ENCODE peak calls at places on chromosomes 3 and 15, in seven cellular contexts. One of them, this sample, is unnamed.

GRCh38 chr15:61084944-61085367 is 144.1 kb downstream of the RORA start:
- DNase-seq in stimulated activated CD8-positive, alpha-beta memory T cell treated with anti-CD3 and anti-CD28 coated beads, Interleukin-4, amount 100 ng/mL, for 24 hours: no peak
- DNase-seq in amygdala: no peak
- DNase-seq in CD14-positive monocyte: no peak
- DNase-seq in smooth muscle cell of the brain vasculature: no peak
- DNase-seq in HS-5: no peak
- DNase-seq in aorta: no peak
- DNase-seq in this sample: peak; percentile 94

GRCh38 chr3:64651791-64652241 is 36.0 kb downstream of the ADAMTS9 start:
- DNase-seq in CD14-positive monocyte: no peak
- DNase-seq in smooth muscle cell of the brain vasculature: no peak
- DNase-seq in stimulated activated CD8-positive, alpha-beta memory T cell treated with anti-CD3 and anti-CD28 coated beads, Interleukin-4, amount 100 ng/mL, for 24 hours: no peak
- DNase-seq in HS-5: no peak
- DNase-seq in amygdala: no peak
- DNase-seq in aorta: no peak
- DNase-seq in this sample: no peak

GRCh38 chr3:170145278-170145677 is 36.3 kb downstream of the PHC3 start:
- DNase-seq in stimulated activated CD8-positive, alpha-beta memory T cell treated with anti-CD3 and anti-CD28 coated beads, Interleukin-4, amount 100 ng/mL, for 24 hours: no peak
- DNase-seq in smooth muscle cell of the brain vasculature: no peak
- DNase-seq in aorta: no peak
- DNase-seq in CD14-positive monocyte: no peak
- DNase-seq in amygdala: no peak
- DNase-seq in HS-5: no peak
- DNase-seq in this sample: no peak

GRCh38 chr15:38038659-38039442 is 104.4 kb downstream of the TMCO5A start:
- DNase-seq in aorta: no peak
- DNase-seq in stimulated activated CD8-positive, alpha-beta memory T cell treated with anti-CD3 and anti-CD28 coated beads, Interleukin-4, amount 100 ng/mL, for 24 hours: no peak
- DNase-seq in amygdala: no peak
- DNase-seq in HS-5: peak; percentile 87
- DNase-seq in CD14-positive monocyte: no peak
- DNase-seq in smooth muscle cell of the brain vasculature: no peak
- DNase-seq in this sample: no peak

GRCh38 chr3:150335631-150336030 is 72.5 kb upstream of the TSC22D2 start:
- DNase-seq in amygdala: no peak
- DNase-seq in smooth muscle cell of the brain vasculature: no peak
- DNase-seq in CD14-positive monocyte: no peak
- DNase-seq in aorta: no peak
- DNase-seq in HS-5: no peak
- DNase-seq in stimulated activated CD8-positive, alpha-beta memory T cell treated with anti-CD3 and anti-CD28 coated beads, Interleukin-4, amount 100 ng/mL, for 24 hours: no peak
- DNase-seq in this sample: no peak

GRCh38 chr3:126158912-126159227 is 21.5 kb downstream of the ALDH1L1 start:
- DNase-seq in stimulated activated CD8-positive, alpha-beta memory T cell treated with anti-CD3 and anti-CD28 coated beads, Interleukin-4, amount 100 ng/mL, for 24 hours: no peak
- DNase-seq in CD14-positive monocyte: no peak
- DNase-seq in aorta: no peak
- DNase-seq in HS-5: no peak
- DNase-seq in amygdala: no peak
- DNase-seq in smooth muscle cell of the brain vasculature: no peak
- DNase-seq in this sample: no peak

GRCh38 chr3:129618901-129619671 is 12.6 kb upstream of the PLXND1 start:
- DNase-seq in aorta: peak; percentile 74
- DNase-seq in amygdala: no peak
- DNase-seq in smooth muscle cell of the brain vasculature: no peak
- DNase-seq in stimulated activated CD8-positive, alpha-beta memory T cell treated with anti-CD3 and anti-CD28 coated beads, Interleukin-4, amount 100 ng/mL, for 24 hours: no peak
- DNase-seq in HS-5: no peak
- DNase-seq in CD14-positive monocyte: no peak
- DNase-seq in this sample: no peak

GRCh38 chr3:169104972-169105371 is 558.5 kb downstream of the MECOM start:
- DNase-seq in CD14-positive monocyte: no peak
- DNase-seq in aorta: no peak
- DNase-seq in amygdala: no peak
- DNase-seq in HS-5: no peak
- DNase-seq in stimulated activated CD8-positive, alpha-beta memory T cell treated with anti-CD3 and anti-CD28 coated beads, Interleukin-4, amount 100 ng/mL, for 24 hours: no peak
- DNase-seq in smooth muscle cell of the brain vasculature: no peak
- DNase-seq in this sample: no peak

GRCh38 chr3:52126500-52126899 is 27.7 kb downstream of the POC1A start:
- DNase-seq in amygdala: no peak
- DNase-seq in CD14-positive monocyte: no peak
- DNase-seq in stimulated activated CD8-positive, alpha-beta memory T cell treated with anti-CD3 and anti-CD28 coated beads, Interleukin-4, amount 100 ng/mL, for 24 hours: no peak
- DNase-seq in HS-5: no peak
- DNase-seq in smooth muscle cell of the brain vasculature: no peak
- DNase-seq in aorta: peak; percentile 58
- DNase-seq in this sample: no peak

GRCh38 chr3:179955798-179956197 is 80.9 kb downstream of the PEX5L start:
- DNase-seq in aorta: no peak
- DNase-seq in amygdala: no peak
- DNase-seq in smooth muscle cell of the brain vasculature: no peak
- DNase-seq in HS-5: no peak
- DNase-seq in stimulated activated CD8-positive, alpha-beta memory T cell treated with anti-CD3 and anti-CD28 coated beads, Interleukin-4, amount 100 ng/mL, for 24 hours: no peak
- DNase-seq in CD14-positive monocyte: no peak
- DNase-seq in this sample: peak; percentile 70

GRCh38 chr3:8665407-8665896 is 20.9 kb upstream of the SSUH2 start:
- DNase-seq in stimulated activated CD8-positive, alpha-beta memory T cell treated with anti-CD3 and anti-CD28 coated beads, Interleukin-4, amount 100 ng/mL, for 24 hours: no peak
- DNase-seq in smooth muscle cell of the brain vasculature: no peak
- DNase-seq in aorta: no peak
- DNase-seq in HS-5: no peak
- DNase-seq in CD14-positive monocyte: no peak
- DNase-seq in amygdala: no peak
- DNase-seq in this sample: no peak

GRCh38 chr3:197525706-197526105 is 30.1 kb downstream of the BDH1 start:
- DNase-seq in aorta: no peak
- DNase-seq in stimulated activated CD8-positive, alpha-beta memory T cell treated with anti-CD3 and anti-CD28 coated beads, Interleukin-4, amount 100 ng/mL, for 24 hours: no peak
- DNase-seq in smooth muscle cell of the brain vasculature: no peak
- DNase-seq in amygdala: no peak
- DNase-seq in HS-5: no peak
- DNase-seq in CD14-positive monocyte: no peak
- DNase-seq in this sample: no peak

GRCh38 chr15:31455499-31455898 is 128.9 kb downstream of the KLF13 start:
- DNase-seq in smooth muscle cell of the brain vasculature: no peak
- DNase-seq in aorta: no peak
- DNase-seq in stimulated activated CD8-positive, alpha-beta memory T cell treated with anti-CD3 and anti-CD28 coated beads, Interleukin-4, amount 100 ng/mL, for 24 hours: no peak
- DNase-seq in amygdala: no peak
- DNase-seq in CD14-positive monocyte: no peak
- DNase-seq in HS-5: no peak
- DNase-seq in this sample: no peak

GRCh38 chr15:38793181-38793580 is 228.6 kb upstream of the RASGRP1 start:
- DNase-seq in amygdala: no peak
- DNase-seq in stimulated activated CD8-positive, alpha-beta memory T cell treated with anti-CD3 and anti-CD28 coated beads, Interleukin-4, amount 100 ng/mL, for 24 hours: no peak
- DNase-seq in HS-5: no peak
- DNase-seq in CD14-positive monocyte: no peak
- DNase-seq in aorta: no peak
- DNase-seq in smooth muscle cell of the brain vasculature: no peak
- DNase-seq in this sample: no peak

GRCh38 chr15:73900129-73900712 is 26.0 kb upstream of the LOXL1 start:
- DNase-seq in CD14-positive monocyte: no peak
- DNase-seq in stimulated activated CD8-positive, alpha-beta memory T cell treated with anti-CD3 and anti-CD28 coated beads, Interleukin-4, amount 100 ng/mL, for 24 hours: no peak
- DNase-seq in aorta: no peak
- DNase-seq in amygdala: no peak
- DNase-seq in HS-5: no peak
- DNase-seq in smooth muscle cell of the brain vasculature: no peak
- DNase-seq in this sample: peak; percentile 57

GRCh38 chr3:48414376-48415250 is 15.3 kb downstream of the PLXNB1 start:
- DNase-seq in aorta: peak; percentile 75
- DNase-seq in stimulated activated CD8-positive, alpha-beta memory T cell treated with anti-CD3 and anti-CD28 coated beads, Interleukin-4, amount 100 ng/mL, for 24 hours: no peak
- DNase-seq in amygdala: no peak
- DNase-seq in CD14-positive monocyte: peak; percentile 40
- DNase-seq in HS-5: no peak
- DNase-seq in smooth muscle cell of the brain vasculature: no peak
- DNase-seq in this sample: no peak

GRCh38 chr15:91855684-91856553 is 2.4 kb downstream of the SLCO3A1 start:
- DNase-seq in CD14-positive monocyte: no peak
- DNase-seq in aorta: no peak
- DNase-seq in stimulated activated CD8-positive, alpha-beta memory T cell treated with anti-CD3 and anti-CD28 coated beads, Interleukin-4, amount 100 ng/mL, for 24 hours: no peak
- DNase-seq in HS-5: no peak
- DNase-seq in amygdala: no peak
- DNase-seq in smooth muscle cell of the brain vasculature: no peak
- DNase-seq in this sample: peak; percentile 82

GRCh38 chr3:157785071-157785826 is 282.0 kb upstream of the VEPH1 start:
- DNase-seq in amygdala: no peak
- DNase-seq in HS-5: peak; percentile 87
- DNase-seq in CD14-positive monocyte: no peak
- DNase-seq in aorta: no peak
- DNase-seq in stimulated activated CD8-positive, alpha-beta memory T cell treated with anti-CD3 and anti-CD28 coated beads, Interleukin-4, amount 100 ng/mL, for 24 hours: no peak
- DNase-seq in smooth muscle cell of the brain vasculature: peak; percentile 45
- DNase-seq in this sample: no peak

GRCh38 chr3:71562938-71563337 is 20.6 kb downstream of the FOXP1 start:
- DNase-seq in HS-5: no peak
- DNase-seq in CD14-positive monocyte: no peak
- DNase-seq in aorta: no peak
- DNase-seq in stimulated activated CD8-positive, alpha-beta memory T cell treated with anti-CD3 and anti-CD28 coated beads, Interleukin-4, amount 100 ng/mL, for 24 hours: no peak
- DNase-seq in amygdala: no peak
- DNase-seq in smooth muscle cell of the brain vasculature: no peak
- DNase-seq in this sample: no peak

GRCh38 chr3:54822206-54822605 is 105.7 kb downstream of the LRTM1 start:
- DNase-seq in aorta: no peak
- DNase-seq in smooth muscle cell of the brain vasculature: peak; percentile 7
- DNase-seq in CD14-positive monocyte: no peak
- DNase-seq in amygdala: no peak
- DNase-seq in stimulated activated CD8-positive, alpha-beta memory T cell treated with anti-CD3 and anti-CD28 coated beads, Interleukin-4, amount 100 ng/mL, for 24 hours: no peak
- DNase-seq in HS-5: no peak
- DNase-seq in this sample: no peak

GRCh38 chr3:43214616-43215015 is 71.7 kb upstream of the SNRK start:
- DNase-seq in amygdala: no peak
- DNase-seq in CD14-positive monocyte: no peak
- DNase-seq in HS-5: no peak
- DNase-seq in stimulated activated CD8-positive, alpha-beta memory T cell treated with anti-CD3 and anti-CD28 coated beads, Interleukin-4, amount 100 ng/mL, for 24 hours: no peak
- DNase-seq in smooth muscle cell of the brain vasculature: no peak
- DNase-seq in aorta: no peak
- DNase-seq in this sample: no peak

GRCh38 chr3:45321607-45322391 is 66.6 kb upstream of the LARS2 start:
- DNase-seq in aorta: no peak
- DNase-seq in HS-5: no peak
- DNase-seq in smooth muscle cell of the brain vasculature: no peak
- DNase-seq in stimulated activated CD8-positive, alpha-beta memory T cell treated with anti-CD3 and anti-CD28 coated beads, Interleukin-4, amount 100 ng/mL, for 24 hours: no peak
- DNase-seq in CD14-positive monocyte: no peak
- DNase-seq in amygdala: no peak
- DNase-seq in this sample: peak; percentile 13

GRCh38 chr3:156298938-156299337 is 178.6 kb downstream of the KCNAB1 start:
- DNase-seq in amygdala: no peak
- DNase-seq in smooth muscle cell of the brain vasculature: no peak
- DNase-seq in CD14-positive monocyte: no peak
- DNase-seq in aorta: no peak
- DNase-seq in HS-5: no peak
- DNase-seq in stimulated activated CD8-positive, alpha-beta memory T cell treated with anti-CD3 and anti-CD28 coated beads, Interleukin-4, amount 100 ng/mL, for 24 hours: no peak
- DNase-seq in this sample: no peak

GRCh38 chr3:131711114-131711786 is 208.5 kb upstream of the MRPL3 start:
- DNase-seq in stimulated activated CD8-positive, alpha-beta memory T cell treated with anti-CD3 and anti-CD28 coated beads, Interleukin-4, amount 100 ng/mL, for 24 hours: no peak
- DNase-seq in smooth muscle cell of the brain vasculature: no peak
- DNase-seq in aorta: no peak
- DNase-seq in CD14-positive monocyte: no peak
- DNase-seq in HS-5: no peak
- DNase-seq in amygdala: no peak
- DNase-seq in this sample: no peak

GRCh38 chr3:5389057-5389456 is 201.6 kb downstream of the EDEM1 start:
- DNase-seq in HS-5: no peak
- DNase-seq in smooth muscle cell of the brain vasculature: no peak
- DNase-seq in stimulated activated CD8-positive, alpha-beta memory T cell treated with anti-CD3 and anti-CD28 coated beads, Interleukin-4, amount 100 ng/mL, for 24 hours: no peak
- DNase-seq in CD14-positive monocyte: no peak
- DNase-seq in amygdala: no peak
- DNase-seq in aorta: no peak
- DNase-seq in this sample: no peak

GRCh38 chr15:36329592-36329991 is 249.8 kb upstream of the CDIN1 start:
- DNase-seq in aorta: no peak
- DNase-seq in amygdala: no peak
- DNase-seq in stimulated activated CD8-positive, alpha-beta memory T cell treated with anti-CD3 and anti-CD28 coated beads, Interleukin-4, amount 100 ng/mL, for 24 hours: no peak
- DNase-seq in HS-5: no peak
- DNase-seq in CD14-positive monocyte: no peak
- DNase-seq in smooth muscle cell of the brain vasculature: no peak
- DNase-seq in this sample: no peak

GRCh38 chr3:127449489-127450212 is 140.9 kb downstream of the TPRA1 start:
- DNase-seq in stimulated activated CD8-positive, alpha-beta memory T cell treated with anti-CD3 and anti-CD28 coated beads, Interleukin-4, amount 100 ng/mL, for 24 hours: no peak
- DNase-seq in smooth muscle cell of the brain vasculature: no peak
- DNase-seq in HS-5: no peak
- DNase-seq in amygdala: no peak
- DNase-seq in CD14-positive monocyte: peak; percentile 11
- DNase-seq in aorta: no peak
- DNase-seq in this sample: no peak

This sample was measured in NCI-H524.